ENCODE peak calls at places on chromosomes 12 and 14, in six cellular contexts. A is HCEC 1CT, K is kidney tubule cell, C is lower lobe of right lung, P is lung microvascular endothelial cell, M is DMS153. N is an unnamed sample.

GRCh38 chr12:100128509-100128908 is 14.2 kb downstream of the BLTP3B start:
- DNase-seq in A (peak), K (peak), C (no peak), P (peak), M (no peak), N (peak)

GRCh38 chr14:106872619-106873446 is 1346.5 kb downstream of the TMEM121 start:
- DNase-seq in A (no peak), K (peak), C (peak), P (peak), M (peak), N (no peak)

GRCh38 chr14:22388669-22389625 is 200.1 kb downstream of the DAD1 start:
- DNase-seq in A (no peak), K (no peak), C (no peak), P (no peak), M (no peak), N (no peak)

GRCh38 chr12:77189463-77189862 is 124.1 kb upstream of the E2F7 start:
- DNase-seq in A (peak), K (peak), C (no peak), P (no peak), M (no peak), N (no peak)

GRCh38 chr12:64687816-64688599 is 71.2 kb downstream of the GNS start:
- DNase-seq in A (no peak), K (no peak), C (no peak), P (peak), M (no peak), N (no peak)

GRCh38 chr14:68637106-68638021 is 155.5 kb downstream of the ZFP36L1 start:
- DNase-seq in A (peak), K (peak), C (no peak), P (peak), M (no peak), N (no peak)

GRCh38 chr12:116508145-116509121 is 50.7 kb upstream of the MAP1LC3B2 start:
- DNase-seq in A (no peak), K (peak), C (peak), P (no peak), M (no peak), N (peak)

GRCh38 chr14:69771136-69771535 is 4.2 kb downstream of the SRSF5 start:
- DNase-seq in A (no peak), K (no peak), C (no peak), P (no peak), M (no peak), N (no peak)

GRCh38 chr12:51639361-51639760 is 48.3 kb downstream of the SCN8A start:
- DNase-seq in A (peak), K (no peak), C (no peak), P (no peak), M (no peak), N (no peak)

GRCh38 chr12:130433411-130433810 is 95.7 kb downstream of the PIWIL1 start:
- DNase-seq in A (no peak), K (no peak), C (no peak), P (no peak), M (no peak), N (no peak)

GRCh38 chr12:113867258-113867657 is 98.9 kb downstream of the RBM19 start:
- DNase-seq in A (peak), K (no peak), C (no peak), P (peak), M (no peak), N (peak)

GRCh38 chr14:23008836-23009235 is 1.1 kb downstream of the C14orf93 start:
- DNase-seq in A (no peak), K (no peak), C (no peak), P (no peak), M (peak), N (no peak)

GRCh38 chr14:75315143-75315542 is 36.5 kb downstream of the FOS start:
- DNase-seq in A (peak), K (no peak), C (no peak), P (peak), M (peak), N (no peak)

GRCh38 chr12:119791453-119791852 is 85.7 kb downstream of the CIT start:
- DNase-seq in A (no peak), K (no peak), C (no peak), P (no peak), M (no peak), N (no peak)

GRCh38 chr14:58466459-58466858 is 38.9 kb downstream of the KIAA0586 start:
- DNase-seq in A (no peak), K (no peak), C (no peak), P (no peak), M (no peak), N (no peak)

GRCh38 chr12:74021937-74022336 is 515.7 kb upstream of the ATXN7L3B start:
- DNase-seq in A (peak), K (peak), C (peak), P (peak), M (peak), N (peak)

GRCh38 chr14:100143934-100144333 is 15.5 kb downstream of the DEGS2 start:
- DNase-seq in A (no peak), K (no peak), C (no peak), P (no peak), M (no peak), N (no peak)

GRCh38 chr14:56650977-56651376 is 71.4 kb downstream of the TMEM260 start:
- DNase-seq in A (no peak), K (no peak), C (no peak), P (no peak), M (no peak), N (no peak)

GRCh38 chr12:103632554-103633216 is 45.6 kb downstream of the STAB2 start:
- DNase-seq in A (peak), K (peak), C (peak), P (peak), M (peak), N (peak)

GRCh38 chr14:98242903-98243302 is 1029.1 kb downstream of the BCL11B start:
- DNase-seq in A (no peak), K (no peak), C (no peak), P (no peak), M (no peak), N (no peak)

GRCh38 chr12:129854591-129854990 is 49.2 kb downstream of the TMEM132D start:
- DNase-seq in A (no peak), K (no peak), C (no peak), P (no peak), M (no peak), N (no peak)

GRCh38 chr12:128980623-128981022 is 127.3 kb downstream of the GLT1D1 start:
- DNase-seq in A (no peak), K (no peak), C (no peak), P (no peak), M (no peak), N (no peak)

GRCh38 chr12:97408363-97408762 is 54.2 kb upstream of the RMST start:
- DNase-seq in A (no peak), K (no peak), C (no peak), P (no peak), M (no peak), N (no peak)

GRCh38 chr12:106144847-106145246 is 6.1 kb upstream of the NUAK1 start:
- DNase-seq in A (no peak), K (peak), C (no peak), P (no peak), M (no peak), N (no peak)

GRCh38 chr14:104087981-104088850 is 2.7 kb downstream of the ASPG start:
- DNase-seq in A (no peak), K (no peak), C (no peak), P (no peak), M (no peak), N (no peak)

GRCh38 chr12:127334324-127334723 is 932.6 kb upstream of the TMEM132C start:
- DNase-seq in A (no peak), K (no peak), C (no peak), P (no peak), M (no peak), N (no peak)

GRCh38 chr14:21268612-21269251 is 510 bp downstream of the HNRNPC start:
- DNase-seq in A (peak), K (peak), C (no peak), P (peak), M (no peak), N (no peak)

GRCh38 chr14:99749142-99749541 is 44.1 kb upstream of the EML1 start:
- DNase-seq in A (no peak), K (no peak), C (peak), P (no peak), M (no peak), N (no peak)

N was measured in HuH-7.